ENCODE peak calls at places on chromosomes 13 and 19, in eight cellular contexts. S is body of pancreas, F is lower lobe of right lung, K is Caco-2, C is psoas muscle, B is cardiac fibroblast, N is thoracic aorta, R is AG10803. J is an unnamed sample.

GRCh38 chr13:36965767-36966166 is 33.4 kb downstream of the ALG5 start:
- DNase-seq in S (no peak), F (no peak), K (no peak), C (no peak), B (peak; percentile 92), N (no peak), R (peak; percentile 67), J (peak; percentile 95)

GRCh38 chr19:7528192-7528519 is 5.7 kb downstream of the MCOLN1 start:
- DNase-seq in S (no peak), F (no peak), K (no peak), C (no peak), B (no peak), N (no peak), R (no peak), J (no peak)

GRCh38 chr13:97004096-97004876 is 10.0 kb upstream of the OXGR1 start:
- DNase-seq in S (no peak), F (no peak), K (no peak), C (no peak), B (peak; percentile 90), N (no peak), R (peak; percentile 75), J (peak; percentile 54)

GRCh38 chr13:48038763-48039162 is 1.2 kb downstream of the NUDT15 start:
- DNase-seq in S (no peak), F (no peak), K (no peak), C (no peak), B (no peak), N (no peak), R (no peak), J (no peak)

GRCh38 chr19:46431824-46432223 is 3.1 kb upstream of the PNMA8C start:
- DNase-seq in S (peak; percentile 54), F (peak; percentile 24), K (no peak), C (no peak), B (no peak), N (no peak), R (no peak), J (no peak)

GRCh38 chr19:41548954-41549688 is 26.8 kb upstream of the CEACAM21 start:
- DNase-seq in S (no peak), F (no peak), K (no peak), C (no peak), B (no peak), N (no peak), R (no peak), J (no peak)

GRCh38 chr13:61954092-61954491 is 538.4 kb upstream of the PCDH20 start:
- DNase-seq in S (no peak), F (no peak), K (peak; percentile 17), C (no peak), B (peak; percentile 13), N (no peak), R (no peak), J (peak; percentile 34)

GRCh38 chr13:21243843-21244184 is 67.4 kb downstream of the MRPL57 start:
- DNase-seq in S (no peak), F (no peak), K (no peak), C (no peak), B (no peak), N (no peak), R (no peak), J (no peak)

GRCh38 chr13:65932587-65933239 is 1297.4 kb downstream of the PCDH9 start:
- DNase-seq in S (no peak), F (no peak), K (no peak), C (no peak), B (peak; percentile 62), N (no peak), R (no peak), J (peak; percentile 72)

GRCh38 chr13:108947551-108948030 is 318.2 kb downstream of the MYO16 start:
- DNase-seq in S (no peak), F (no peak), K (no peak), C (peak; percentile 59), B (no peak), N (no peak), R (peak; percentile 97), J (no peak)

GRCh38 chr19:57560049-57560491 is 407 bp upstream of the ZNF550 start:
- DNase-seq in S (no peak), F (peak; percentile 41), K (no peak), C (peak; percentile 46), B (peak; percentile 93), N (no peak), R (peak; percentile 78), J (peak; percentile 43)

GRCh38 chr19:7673995-7674667 is 2.8 kb upstream of the MCEMP1 start:
- DNase-seq in S (peak; percentile 39), F (peak; percentile 89), K (peak; percentile 59), C (peak; percentile 63), B (peak; percentile 80), N (no peak), R (peak; percentile 63), J (peak; percentile 32)

GRCh38 chr19:44657211-44657921 is 13.7 kb downstream of the PVR start:
- DNase-seq in S (peak; percentile 71), F (peak; percentile 78), K (peak; percentile 84), C (peak; percentile 60), B (peak; percentile 77), N (peak; percentile 42), R (peak; percentile 66), J (peak; percentile 29)

GRCh38 chr19:39196860-39197562 is at the start of gene NCCRP1:
- DNase-seq in S (no peak), F (no peak), K (no peak), C (no peak), B (no peak), N (no peak), R (no peak), J (no peak)

GRCh38 chr19:13621413-13621812 is 115.1 kb upstream of the CACNA1A start:
- DNase-seq in S (no peak), F (no peak), K (no peak), C (peak; percentile 14), B (peak; percentile 93), N (no peak), R (peak; percentile 80), J (peak; percentile 96)

GRCh38 chr13:30798776-30799625 is 63.7 kb downstream of the ALOX5AP start:
- DNase-seq in S (no peak), F (no peak), K (no peak), C (no peak), B (peak; percentile 13), N (no peak), R (no peak), J (no peak)

GRCh38 chr19:58396691-58397532 is 1.5 kb downstream of the RNF225 start:
- DNase-seq in S (no peak), F (no peak), K (no peak), C (no peak), B (no peak), N (no peak), R (no peak), J (no peak)

GRCh38 chr19:1489463-1489971 is 633 bp downstream of the PCSK4 start:
- DNase-seq in S (no peak), F (peak; percentile 57), K (no peak), C (peak; percentile 18), B (no peak), N (no peak), R (no peak), J (no peak)

GRCh38 chr19:11137542-11138384 is 17.8 kb downstream of the SPC24 start:
- DNase-seq in S (peak; percentile 78), F (peak; percentile 80), K (peak; percentile 79), C (peak; percentile 83), B (peak; percentile 93), N (peak; percentile 63), R (peak; percentile 91), J (peak; percentile 74)

GRCh38 chr13:51518847-51519246 is 65.4 kb upstream of the WDFY2 start:
- DNase-seq in S (no peak), F (no peak), K (no peak), C (no peak), B (peak; percentile 75), N (no peak), R (peak; percentile 55), J (peak; percentile 78)

GRCh38 chr13:106143930-106144709 is 391.3 kb downstream of the EFNB2 start:
- DNase-seq in S (peak; percentile 36), F (no peak), K (peak; percentile 86), C (no peak), B (no peak), N (no peak), R (no peak), J (peak; percentile 92)

DNA sequence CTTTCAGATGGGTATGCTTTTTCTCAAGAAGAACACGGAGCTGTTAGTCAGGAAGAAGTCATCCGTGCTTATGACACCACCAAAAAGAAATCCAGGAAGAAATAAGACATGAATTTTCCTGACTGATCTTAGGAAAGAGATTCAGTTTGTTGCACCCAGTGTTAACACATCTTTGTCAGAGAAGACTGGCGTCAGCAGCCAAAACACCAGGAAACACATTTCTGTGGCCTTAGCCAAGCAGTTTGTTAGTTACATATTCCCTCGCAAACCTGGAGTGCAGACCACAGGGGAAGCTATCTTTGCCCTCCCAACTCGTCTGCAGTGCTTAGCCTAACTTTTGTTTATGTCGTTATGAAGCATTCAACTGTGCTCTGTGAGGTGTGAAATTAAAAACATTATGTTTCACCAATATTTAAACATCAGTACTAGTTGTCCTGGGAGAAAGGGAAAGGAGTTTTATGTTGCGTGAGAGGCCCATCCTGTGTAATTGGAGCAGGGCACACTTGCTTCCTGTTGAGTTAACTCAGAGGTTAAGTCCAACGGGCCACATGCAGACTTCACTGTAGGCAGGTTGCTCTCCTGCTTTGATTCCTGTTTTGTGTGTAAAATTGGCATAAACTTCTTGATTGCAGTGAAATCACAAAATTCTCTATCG is 31.8 kb downstream of the SHISA2 start:
- DNase-seq in S (no peak), F (no peak), K (no peak), C (no peak), B (peak; percentile 68), N (no peak), R (peak; percentile 89), J (peak; percentile 81)
- H3K4me3 ChIP-seq in S (no peak overlapping the region), F (no peak overlapping the region), K (no peak overlapping the region), C (no peak overlapping the region), B (no peak overlapping the region), N (no peak overlapping the region), R (no peak overlapping the region), J (no peak overlapping the region)

GRCh38 chr13:49820591-49821215 is 28.2 kb upstream of the KPNA3 start:
- DNase-seq in S (no peak), F (no peak), K (peak; percentile 75), C (no peak), B (no peak), N (no peak), R (no peak), J (no peak)

GRCh38 chr13:49821216-49821820 is 28.8 kb upstream of the KPNA3 start:
- DNase-seq in S (no peak), F (no peak), K (no peak), C (no peak), B (peak; percentile 25), N (no peak), R (peak; percentile 4), J (peak; percentile 7)
- TF ChIP-seq CTCF in S (no peak), F (no peak), K (no peak), C (no peak), B (no peak), N (no peak), R (peak; percentile 14), J (no peak)

DNA sequence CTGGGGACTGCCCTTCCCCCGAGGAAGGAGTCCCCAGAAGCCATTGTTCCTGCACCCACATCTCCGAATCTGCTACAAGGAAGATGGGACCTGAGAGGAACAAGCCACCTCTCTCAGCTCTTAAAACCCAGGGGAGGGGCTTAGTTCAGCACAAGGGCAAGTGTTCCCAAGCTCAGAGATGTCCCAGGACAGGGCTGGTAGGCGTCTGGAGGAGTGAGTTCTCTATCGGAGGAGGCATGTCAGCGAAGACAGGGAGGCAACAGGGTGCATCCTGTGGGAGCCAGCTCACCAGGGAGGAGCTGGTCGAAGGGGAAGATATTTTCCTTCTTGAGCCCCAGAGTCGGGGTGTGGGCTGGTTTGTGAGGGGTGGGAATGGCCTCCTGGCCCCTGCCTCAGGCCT is 54.8 kb downstream of the CELF5 start:
- DNase-seq in S (no peak), F (no peak), K (no peak), C (no peak), B (no peak), N (no peak), R (no peak), J (no peak)
- H3K4me3 ChIP-seq in S (no peak overlapping the region), F (no peak overlapping the region), K (no peak overlapping the region), C (no peak overlapping the region), B (no peak overlapping the region), N (no peak overlapping the region), R (no peak overlapping the region), J (no peak overlapping the region)

GRCh38 chr19:20558571-20558970 is 7.0 kb downstream of the ZNF737 start:
- DNase-seq in S (no peak), F (no peak), K (no peak), C (no peak), B (no peak), N (no peak), R (no peak), J (no peak)
- TF ChIP-seq CTCF in S (no peak), F (no peak), K (no peak), C (no peak), B (no peak), N (no peak), R (no peak), J (no peak)